ENCODE peak calls at places on chromosomes 1 and 21, in nine cellular contexts. G is fibroblast of lung, P is colonic mucosa, A is GM23248, V is astrocyte, C is neural progenitor cell, T is HCT116, U is PC-3, R is neuronal stem cell. K is an unnamed sample.
A peak's percentile ranks its signal among the peaks of the same experiment; 100 is the strongest.

GRCh38 chr1:22751124-22751531 is 40.5 kb downstream of the EPHB2 start:
- DNase-seq in A (no peak), U (peak; percentile 51), C (no peak), P (peak; percentile 37), V (no peak), G (no peak), T (no peak), R (no peak), K (no peak)

GRCh38 chr21:43634618-43635017 is 24.7 kb downstream of the HSF2BP start:
- DNase-seq in R (no peak), G (peak; percentile 72), P (no peak), V (peak; percentile 66), A (peak; percentile 68), T (no peak), U (no peak), C (no peak), K (no peak)

GRCh38 chr1:99173282-99173681 is 91.0 kb upstream of the PLPPR4 start:
- DNase-seq in U (no peak), V (peak; percentile 29), A (peak; percentile 50), P (no peak), C (no peak), R (no peak), G (peak; percentile 48), T (no peak), K (no peak)

GRCh38 chr1:119632103-119632490 is 16.0 kb downstream of the ZNF697 start:
- DNase-seq in U (no peak), V (no peak), A (no peak), G (no peak), C (no peak), P (no peak), T (no peak), R (no peak), K (no peak)

GRCh38 chr1:157961805-157962762 is 31.4 kb upstream of the KIRREL1 start:
- DNase-seq in A (peak; percentile 87), R (no peak), V (peak; percentile 85), P (no peak), C (no peak), G (peak; percentile 85), T (no peak), U (peak; percentile 59), K (peak; percentile 27)

GRCh38 chr1:200221614-200222282 is 188.1 kb downstream of the ZNF281 start:
- DNase-seq in U (no peak), V (no peak), R (no peak), P (no peak), C (no peak), G (no peak), T (no peak), A (no peak), K (no peak)

GRCh38 chr1:201184734-201185453 is 5.7 kb upstream of the IGFN1 start:
- DNase-seq in G (peak; percentile 84), T (peak; percentile 54), V (peak; percentile 78), A (peak; percentile 95), U (peak; percentile 89), R (peak; percentile 55), C (peak; percentile 65), P (no peak), K (peak; percentile 38)

GRCh38 chr1:8880068-8880676 is 1.7 kb upstream of the ENO1 start:
- DNase-seq in R (no peak), T (no peak), U (peak; percentile 93), V (peak; percentile 96), A (peak; percentile 97), P (peak; percentile 74), C (no peak), G (peak; percentile 97), K (peak; percentile 55)

GRCh38 chr1:170010443-170010842 is 64.1 kb downstream of the KIFAP3 start:
- DNase-seq in R (peak; percentile 14), G (peak; percentile 46), T (peak; percentile 55), A (peak; percentile 79), P (peak; percentile 47), C (peak; percentile 65), U (peak; percentile 69), V (peak; percentile 29), K (peak; percentile 48)

GRCh38 chr1:226751214-226751613 is 12.1 kb upstream of the ITPKB start:
- DNase-seq in G (no peak), A (no peak), R (no peak), T (no peak), V (no peak), C (no peak), U (no peak), P (no peak), K (no peak)

GRCh38 chr1:64836792-64837191 is 91.9 kb downstream of the RAVER2 start:
- DNase-seq in P (no peak), A (no peak), R (no peak), T (no peak), G (no peak), V (no peak), C (no peak), U (no peak), K (peak; percentile 59)

GRCh38 chr1:235011064-235011598 is 117.5 kb downstream of the TOMM20 start:
- DNase-seq in G (no peak), V (no peak), C (no peak), U (no peak), T (no peak), P (no peak), A (no peak), R (no peak), K (no peak)

GRCh38 chr1:112646225-112646624 is 26.6 kb downstream of the CAPZA1 start:
- DNase-seq in G (no peak), A (no peak), P (no peak), C (no peak), V (no peak), R (no peak), T (no peak), U (no peak), K (no peak)

DNA sequence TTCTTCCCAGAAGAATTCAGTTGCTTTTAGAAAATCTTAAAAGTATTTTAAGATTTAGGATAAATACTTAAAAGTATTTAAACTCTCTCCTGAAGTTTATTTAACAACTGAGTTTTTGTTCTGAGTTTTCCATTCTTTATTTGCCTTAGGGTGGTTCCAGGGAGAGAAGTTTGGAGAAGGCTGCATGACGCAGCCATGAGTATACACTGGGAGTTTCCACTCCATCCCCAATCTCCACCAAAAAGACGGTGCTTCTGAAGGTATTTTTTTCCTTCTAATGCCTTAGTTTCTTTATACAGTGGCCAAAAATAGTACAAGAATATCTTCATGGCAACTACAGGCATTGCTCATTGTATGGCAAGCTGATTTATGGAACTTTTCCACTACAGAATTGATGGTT is 122.7 kb downstream of the ST6GALNAC5 start:
- DNase-seq in G (no peak), T (no peak), V (no peak), U (peak; percentile 23), P (no peak), A (no peak), C (no peak), R (no peak), K (no peak)
- H3K9me3 ChIP-seq in G (no peaks in the 10 kb centered on the region), T (no peaks in the 10 kb centered on the region), V (no peaks in the 10 kb centered on the region), U (no peaks in the 10 kb centered on the region), P (no peaks in the 10 kb centered on the region), A (no peaks in the 10 kb centered on the region), C (no peaks in the 10 kb centered on the region), R (no peaks in the 10 kb centered on the region), K (no peaks in the 10 kb centered on the region)

DNA sequence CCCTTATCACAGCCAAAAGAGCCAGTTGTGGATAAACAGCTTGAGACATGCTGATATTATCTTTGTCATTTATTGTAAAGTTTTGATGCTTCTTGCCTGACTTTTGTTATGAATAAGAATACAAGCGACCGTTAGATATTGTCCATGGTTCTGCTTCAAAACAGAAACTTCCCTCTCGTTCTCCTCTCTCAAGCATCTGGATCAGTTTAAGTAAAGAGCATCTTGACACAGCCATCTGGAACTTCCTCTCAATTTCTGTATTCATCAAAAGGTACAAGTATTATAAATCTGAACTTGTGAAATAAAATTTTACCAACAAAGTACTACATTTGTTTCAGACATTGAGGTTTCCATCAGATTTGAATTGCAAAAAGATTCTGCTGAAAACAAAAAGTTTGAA is 36.3 kb upstream of the CLDN14 start:
- DNase-seq in C (no peak), U (no peak), G (no peak), R (no peak), V (no peak), P (no peak), A (no peak), T (no peak), K (no peak)
- H3K9ac ChIP-seq in C (no peak overlapping the region), U (no peak overlapping the region), G (no peak overlapping the region), R (no peak overlapping the region), V (no peak overlapping the region), P (no peak overlapping the region), A (no peak overlapping the region), T (no peak overlapping the region), K (no peak overlapping the region)

GRCh38 chr1:116755681-116756080 is 1.5 kb downstream of the CD2 start:
- DNase-seq in T (no peak), V (no peak), G (no peak), A (no peak), U (no peak), P (no peak), R (no peak), C (no peak), K (no peak)
- H3K4me3 ChIP-seq in T (no peak overlapping the region), V (no peak overlapping the region), G (no peak overlapping the region), A (no peak overlapping the region), U (no peak overlapping the region), P (peak overlapping the region; percentile 12), R (no peak overlapping the region), C (no peak overlapping the region), K (no peak overlapping the region)

GRCh38 chr1:76635784-76636183 is 231.5 kb upstream of the ST6GALNAC5 start:
- DNase-seq in V (no peak), C (no peak), U (no peak), T (no peak), A (peak; percentile 44), P (no peak), R (no peak), G (no peak), K (no peak)
- H3K9me3 ChIP-seq in V (no peaks in the 10 kb centered on the region), C (no peaks in the 10 kb centered on the region), U (no peaks in the 10 kb centered on the region), T (no peaks in the 10 kb centered on the region), A (no peaks in the 10 kb centered on the region), P (no peaks in the 10 kb centered on the region), R (no peaks in the 10 kb centered on the region), G (no peaks in the 10 kb centered on the region), K (no peaks in the 10 kb centered on the region)

GRCh38 chr21:44985441-44986401 is 45.9 kb downstream of the SLX9 start:
- DNase-seq in A (no peak), R (no peak), G (no peak), V (no peak), T (no peak), P (no peak), C (no peak), U (no peak), K (no peak)
- H3K9ac ChIP-seq in A (no peak overlapping the region), R (peak overlapping the region; percentile 25), G (no peak overlapping the region), V (no peak overlapping the region), T (no peak overlapping the region), P (no peak overlapping the region), C (no peak overlapping the region), U (no peak overlapping the region), K (no peak overlapping the region)

GRCh38 chr1:185044981-185045792 is at the start of gene RNF2:
- DNase-seq in C (peak; percentile 93), A (peak; percentile 87), G (peak; percentile 80), T (peak; percentile 43), V (peak; percentile 64), U (peak; percentile 67), P (peak; percentile 79), R (peak; percentile 81), K (peak; percentile 86)
- H3K4me3 ChIP-seq in C (peak within 1 kb of the TSS; percentile 76), A (peak within 1 kb of the TSS; percentile 96), G (peak within 1 kb of the TSS; percentile 84), T (peak within 1 kb of the TSS; percentile 81), V (peak within 1 kb of the TSS; percentile 85), U (peak within 1 kb of the TSS; percentile 97), P (peak within 1 kb of the TSS; percentile 71), R (peak within 1 kb of the TSS; percentile 92), K (peak within 1 kb of the TSS; percentile 74)

K was measured in endothelial cell of umbilical vein.